ENCODE peak calls at places on chromosome 4, in nine cellular contexts. C, L, N, X, D, E, A, P and I are unnamed samples.

GRCh38 chr4:124745988-124746801 is 33.7 kb upstream of the ANKRD50 start:
- DNase-seq in P (peak; percentile 4), E (peak; percentile 46), X (no peak), N (no peak), A (peak; percentile 18), L (no peak), D (no peak), C (no peak), I (peak; percentile 31)

GRCh38 chr4:106708604-106708876 is 327.6 kb downstream of the DKK2 start:
- DNase-seq in A (no peak), C (no peak), P (no peak), D (no peak), X (no peak), E (no peak), N (no peak), L (no peak), I (no peak)

GRCh38 chr4:139711461-139711860 is 45.8 kb downstream of the MGST2 start:
- DNase-seq in P (peak; percentile 54), L (peak; percentile 34), D (no peak), E (no peak), X (no peak), N (no peak), A (no peak), C (peak; percentile 16), I (no peak)

GRCh38 chr4:140018931-140019618 is 134.9 kb downstream of the MAML3 start:
- DNase-seq in C (peak; percentile 6), E (no peak), P (peak; percentile 24), X (no peak), N (no peak), L (no peak), A (no peak), D (no peak), I (peak; percentile 42)

GRCh38 chr4:10178763-10179162 is 62.2 kb upstream of the WDR1 start:
- DNase-seq in N (no peak), D (no peak), C (no peak), L (no peak), P (no peak), E (no peak), A (no peak), X (no peak), I (no peak)

GRCh38 chr4:100295792-100296191 is 105.5 kb upstream of the DDIT4L start:
- DNase-seq in D (no peak), N (no peak), P (peak; percentile 56), C (peak; percentile 74), E (peak; percentile 84), A (peak; percentile 60), X (peak; percentile 47), L (no peak), I (peak; percentile 14)

GRCh38 chr4:5751918-5752802 is 41.2 kb downstream of the EVC start:
- DNase-seq in N (peak; percentile 56), P (peak; percentile 90), C (peak; percentile 39), E (peak; percentile 51), L (peak; percentile 7), X (peak; percentile 77), D (no peak), A (peak; percentile 54), I (no peak)

GRCh38 chr4:165381821-165382373 is 3.1 kb downstream of the CPE start:
- DNase-seq in X (no peak), N (no peak), A (no peak), C (no peak), P (no peak), L (no peak), D (no peak), E (no peak), I (no peak)

DNA sequence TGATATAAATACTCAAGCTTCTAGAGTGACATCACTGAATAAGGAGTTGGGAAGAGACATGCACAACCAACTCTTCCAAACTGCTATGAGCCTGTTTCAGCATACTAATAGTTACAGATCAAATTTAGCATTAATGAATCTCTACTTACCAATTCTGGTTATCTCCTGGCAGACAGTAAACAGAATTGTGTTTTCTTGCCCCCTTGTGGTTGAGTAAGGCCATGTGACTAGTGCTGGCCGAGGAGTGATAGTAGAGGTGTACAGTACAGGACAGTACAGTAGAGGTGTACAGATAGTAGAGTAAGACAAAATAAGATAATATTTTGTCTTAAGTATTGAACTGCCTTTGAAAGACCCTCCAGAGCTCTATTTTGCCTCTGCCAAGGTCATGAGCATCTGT is 681.4 kb downstream of the GABRG1 start:
- DNase-seq in A (no peak), L (no peak), N (no peak), C (no peak), P (no peak), X (peak; percentile 18), D (no peak), E (peak; percentile 43), I (no peak)
- TF ChIP-seq CTCF in A (peak; percentile 21), L (no peak), N (no peak), C (no peak), P (no peak), X (peak; percentile 34), D (no peak), E (peak; percentile 55), I (no peak)

GRCh38 chr4:85402371-85402770 is 72.6 kb upstream of the ARHGAP24 start:
- DNase-seq in P (peak; percentile 4), A (peak; percentile 60), L (no peak), D (no peak), X (peak; percentile 94), E (peak; percentile 98), N (no peak), C (peak; percentile 91), I (peak; percentile 77)
- H3K4me3 ChIP-seq in P (no peak overlapping the region), A (no peak overlapping the region), L (no peak overlapping the region), D (no peak overlapping the region), X (no peak overlapping the region), E (no peak overlapping the region), N (no peak overlapping the region), C (no peak overlapping the region), I (no peak overlapping the region)

DNA sequence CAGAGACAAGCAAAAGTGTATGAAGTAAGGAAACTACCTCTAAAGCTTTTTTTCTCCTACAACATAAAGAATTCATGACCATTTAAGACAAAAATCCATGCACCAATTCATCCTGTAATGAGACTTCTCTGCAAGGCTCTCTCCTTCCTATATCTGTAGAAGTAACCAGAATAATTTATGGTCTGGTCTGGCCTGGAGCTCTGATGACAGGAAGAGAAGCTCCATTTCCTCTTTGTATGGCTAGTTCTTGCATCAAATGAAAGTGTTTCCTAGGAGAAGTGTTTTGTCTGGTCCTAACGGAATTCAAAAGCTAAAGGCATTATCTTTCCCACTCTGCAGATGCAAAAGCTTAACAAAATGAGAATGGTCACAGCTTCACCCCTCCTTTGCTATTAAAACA is 55.0 kb downstream of the SPATA18 start:
- DNase-seq in A (no peak), L (no peak), N (no peak), E (no peak), D (no peak), X (no peak), P (no peak), C (no peak), I (peak; percentile 28)
- TF ChIP-seq CTCF in A (no peak), L (no peak), N (no peak), E (no peak), D (no peak), X (no peak), P (no peak), C (no peak), I (no peak)

DNA sequence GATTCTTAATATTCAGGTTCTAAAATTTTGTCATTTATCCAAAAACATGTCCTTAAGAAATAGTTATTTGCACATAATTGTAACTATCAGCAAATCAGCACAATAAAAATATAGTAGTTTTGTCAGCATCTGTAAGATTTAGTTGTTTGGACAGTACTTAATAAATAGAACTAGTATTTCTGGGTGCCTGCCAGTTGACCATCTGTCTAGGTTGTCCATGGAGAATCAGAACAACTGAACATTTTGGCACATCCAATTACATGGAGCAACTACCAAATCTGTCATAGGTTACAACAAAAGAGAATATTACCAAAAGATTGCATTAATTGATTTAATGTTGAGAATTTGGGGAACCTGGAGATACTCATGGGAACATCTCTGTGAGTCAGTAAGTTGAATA is 305.5 kb upstream of the TACR3 start:
- DNase-seq in C (no peak), N (no peak), D (no peak), E (no peak), P (no peak), L (no peak), X (no peak), A (no peak), I (no peak)
- H3K4me3 ChIP-seq in C (no peak overlapping the region), N (no peak overlapping the region), D (no peak overlapping the region), E (no peak overlapping the region), P (no peak overlapping the region), L (no peak overlapping the region), X (no peak overlapping the region), A (no peak overlapping the region), I (no peak overlapping the region)

DNA sequence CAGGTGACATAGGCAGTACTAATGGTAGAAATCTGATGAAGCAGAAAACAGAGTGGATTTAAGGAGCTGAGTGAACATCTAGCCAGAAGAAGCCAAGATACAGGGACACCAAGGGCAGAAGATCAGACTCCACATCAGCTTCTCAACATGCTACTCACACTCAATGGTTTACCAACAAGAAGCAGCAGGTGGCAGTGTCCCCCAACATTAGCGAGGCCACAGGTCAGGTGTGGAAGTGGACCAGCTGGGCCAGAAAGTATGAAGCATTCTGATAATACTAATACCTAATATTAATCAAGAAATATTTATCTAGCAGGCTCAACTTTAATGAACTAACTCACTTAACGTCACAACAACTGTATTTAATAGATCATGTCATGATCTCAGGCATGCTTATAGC is 73.4 kb upstream of the TTC29 start:
- DNase-seq in C (peak; percentile 58), A (peak; percentile 70), E (peak; percentile 81), N (peak; percentile 78), L (peak; percentile 63), X (peak; percentile 60), P (peak; percentile 56), D (no peak), I (peak; percentile 81)
- TF ChIP-seq CTCF in C (peak; percentile 86), A (peak; percentile 78), E (peak; percentile 82), N (peak; percentile 71), L (peak; percentile 62), X (peak; percentile 66), P (peak; percentile 72), D (peak; percentile 59), I (peak; percentile 63)

GRCh38 chr4:150510176-150510875 is 71.6 kb upstream of the MAB21L2 start:
- DNase-seq in L (no peak), A (peak; percentile 49), E (peak; percentile 92), X (peak; percentile 80), C (peak; percentile 80), P (peak; percentile 86), D (no peak), N (no peak), I (peak; percentile 81)

GRCh38 chr4:150518559-150518958 is 63.4 kb upstream of the MAB21L2 start:
- DNase-seq in A (peak; percentile 24), N (no peak), L (no peak), E (peak; percentile 71), X (peak; percentile 47), P (peak; percentile 70), D (no peak), C (peak; percentile 9), I (peak; percentile 20)

GRCh38 chr4:150515135-150515534 is 66.8 kb upstream of the MAB21L2 start:
- DNase-seq in L (no peak), E (peak; percentile 60), C (no peak), N (no peak), A (no peak), D (no peak), X (peak; percentile 17), P (no peak), I (no peak)

GRCh38 chr4:150514709-150515108 is 67.2 kb upstream of the MAB21L2 start:
- DNase-seq in A (no peak), E (no peak), D (no peak), P (no peak), C (no peak), L (no peak), X (no peak), N (no peak), I (no peak)
- H3K4me3 ChIP-seq in A (no peak overlapping the region), E (no peak overlapping the region), D (no peak overlapping the region), P (no peak overlapping the region), C (no peak overlapping the region), L (no peak overlapping the region), X (no peak overlapping the region), N (no peak overlapping the region), I (no peak overlapping the region)